ENCODE peak calls at places on chromosomes 13 and 19, in seven cellular contexts. One of them, this sample, is unnamed.

GRCh38 chr13:67632590-67632989 is 402.5 kb upstream of the PCDH9 start:
- DNase-seq in ovary: no peak
- DNase-seq in NB4: peak; percentile 64
- DNase-seq in IMR-90: peak; percentile 16
- DNase-seq in lower leg skin: no peak
- DNase-seq in uterus: no peak
- DNase-seq in GM12892: no peak
- DNase-seq in this sample: no peak

GRCh38 chr19:42284066-42284501 is 15.0 kb downstream of the CIC start:
- DNase-seq in ovary: peak; percentile 90
- DNase-seq in NB4: peak; percentile 74
- DNase-seq in IMR-90: peak; percentile 71
- DNase-seq in lower leg skin: peak; percentile 95
- DNase-seq in uterus: peak; percentile 87
- DNase-seq in GM12892: peak; percentile 85
- DNase-seq in this sample: peak; percentile 86

GRCh38 chr19:35048911-35049411 is 7.4 kb downstream of the HPN start:
- DNase-seq in ovary: peak; percentile 16
- DNase-seq in NB4: no peak
- DNase-seq in IMR-90: no peak
- DNase-seq in lower leg skin: no peak
- DNase-seq in uterus: no peak
- DNase-seq in GM12892: no peak
- DNase-seq in this sample: peak; percentile 94

GRCh38 chr19:18939922-18940775 is 868 bp downstream of the HOMER3 start:
- DNase-seq in ovary: peak; percentile 69
- DNase-seq in NB4: peak; percentile 83
- DNase-seq in IMR-90: peak; percentile 46
- DNase-seq in lower leg skin: peak; percentile 93
- DNase-seq in uterus: peak; percentile 55
- DNase-seq in GM12892: no peak
- DNase-seq in this sample: no peak

GRCh38 chr19:20321139-20321656 is 154.2 kb downstream of the ZNF486 start:
- DNase-seq in ovary: no peak
- DNase-seq in NB4: no peak
- DNase-seq in IMR-90: no peak
- DNase-seq in lower leg skin: no peak
- DNase-seq in uterus: no peak
- DNase-seq in GM12892: no peak
- DNase-seq in this sample: no peak

GRCh38 chr19:15612342-15612741 is 2.7 kb upstream of the CYP4F8 start:
- DNase-seq in ovary: no peak
- DNase-seq in NB4: no peak
- DNase-seq in IMR-90: no peak
- DNase-seq in lower leg skin: no peak
- DNase-seq in uterus: no peak
- DNase-seq in GM12892: no peak
- DNase-seq in this sample: no peak

GRCh38 chr13:72643339-72643989 is 84.0 kb downstream of the MZT1 start:
- DNase-seq in ovary: no peak
- DNase-seq in NB4: peak; percentile 59
- DNase-seq in IMR-90: peak; percentile 44
- DNase-seq in lower leg skin: no peak
- DNase-seq in uterus: no peak
- DNase-seq in GM12892: peak; percentile 2
- DNase-seq in this sample: peak; percentile 38

GRCh38 chr13:45882626-45883025 is 31.1 kb upstream of the SIAH3 start:
- DNase-seq in ovary: no peak
- DNase-seq in NB4: no peak
- DNase-seq in IMR-90: no peak
- DNase-seq in lower leg skin: no peak
- DNase-seq in uterus: no peak
- DNase-seq in GM12892: no peak
- DNase-seq in this sample: no peak

GRCh38 chr13:44281252-44282000 is 92.2 kb upstream of the SERP2 start:
- DNase-seq in ovary: no peak
- DNase-seq in NB4: no peak
- DNase-seq in IMR-90: no peak
- DNase-seq in lower leg skin: peak; percentile 23
- DNase-seq in uterus: no peak
- DNase-seq in GM12892: no peak
- DNase-seq in this sample: peak; percentile 65

GRCh38 chr19:55590109-55590508 is 9.2 kb downstream of the FIZ1 start:
- DNase-seq in ovary: no peak
- DNase-seq in NB4: no peak
- DNase-seq in IMR-90: no peak
- DNase-seq in lower leg skin: no peak
- DNase-seq in uterus: no peak
- DNase-seq in GM12892: no peak
- DNase-seq in this sample: no peak

GRCh38 chr19:7533281-7533819 is 2.2 kb upstream of the PNPLA6 start:
- DNase-seq in ovary: peak; percentile 86
- DNase-seq in NB4: no peak
- DNase-seq in IMR-90: peak; percentile 28
- DNase-seq in lower leg skin: peak; percentile 86
- DNase-seq in uterus: peak; percentile 82
- DNase-seq in GM12892: no peak
- DNase-seq in this sample: no peak

GRCh38 chr19:30780032-30780431 is 407.8 kb downstream of the ZNF536 start:
- DNase-seq in ovary: no peak
- DNase-seq in NB4: no peak
- DNase-seq in IMR-90: no peak
- DNase-seq in lower leg skin: no peak
- DNase-seq in uterus: no peak
- DNase-seq in GM12892: no peak
- DNase-seq in this sample: no peak

GRCh38 chr13:100549316-100549715 is 39.3 kb downstream of the GGACT start:
- DNase-seq in ovary: no peak
- DNase-seq in NB4: no peak
- DNase-seq in IMR-90: no peak
- DNase-seq in lower leg skin: no peak
- DNase-seq in uterus: no peak
- DNase-seq in GM12892: no peak
- DNase-seq in this sample: no peak

GRCh38 chr13:71017607-71018006 is 849.4 kb downstream of the DACH1 start:
- DNase-seq in ovary: no peak
- DNase-seq in NB4: no peak
- DNase-seq in IMR-90: no peak
- DNase-seq in lower leg skin: no peak
- DNase-seq in uterus: no peak
- DNase-seq in GM12892: no peak
- DNase-seq in this sample: no peak

GRCh38 chr13:19860884-19861655 is 2.4 kb downstream of the ZMYM5 start:
- DNase-seq in ovary: no peak
- DNase-seq in NB4: peak; percentile 43
- DNase-seq in IMR-90: peak; percentile 73
- DNase-seq in lower leg skin: no peak
- DNase-seq in uterus: no peak
- DNase-seq in GM12892: no peak
- DNase-seq in this sample: no peak

GRCh38 chr13:23617551-23618014 is 47.4 kb downstream of the TNFRSF19 start:
- DNase-seq in ovary: no peak
- DNase-seq in NB4: no peak
- DNase-seq in IMR-90: peak; percentile 65
- DNase-seq in lower leg skin: no peak
- DNase-seq in uterus: no peak
- DNase-seq in GM12892: no peak
- DNase-seq in this sample: no peak

GRCh38 chr19:12721656-12722565 is 1.8 kb downstream of the TNPO2 start:
- DNase-seq in ovary: peak; percentile 79
- DNase-seq in NB4: peak; percentile 77
- DNase-seq in IMR-90: peak; percentile 74
- DNase-seq in lower leg skin: peak; percentile 94
- DNase-seq in uterus: peak; percentile 75
- DNase-seq in GM12892: peak; percentile 76
- DNase-seq in this sample: peak; percentile 69

GRCh38 chr13:75486654-75487053 is 4.7 kb upstream of the TBC1D4 start:
- DNase-seq in ovary: no peak
- DNase-seq in NB4: peak; percentile 60
- DNase-seq in IMR-90: no peak
- DNase-seq in lower leg skin: no peak
- DNase-seq in uterus: no peak
- DNase-seq in GM12892: no peak
- DNase-seq in this sample: no peak

GRCh38 chr13:52851153-52851962 is 2.9 kb upstream of the PCDH8 start:
- DNase-seq in ovary: no peak
- DNase-seq in NB4: peak; percentile 51
- DNase-seq in IMR-90: no peak
- DNase-seq in lower leg skin: no peak
- DNase-seq in uterus: no peak
- DNase-seq in GM12892: peak; percentile 55
- DNase-seq in this sample: peak; percentile 25

GRCh38 chr19:39558623-39559117 is 18.7 kb upstream of the EID2 start:
- DNase-seq in ovary: no peak
- DNase-seq in NB4: no peak
- DNase-seq in IMR-90: no peak
- DNase-seq in lower leg skin: no peak
- DNase-seq in uterus: no peak
- DNase-seq in GM12892: no peak
- DNase-seq in this sample: no peak

GRCh38 chr19:2724148-2724557 is 3.0 kb upstream of the DIRAS1 start:
- DNase-seq in ovary: no peak
- DNase-seq in NB4: no peak
- DNase-seq in IMR-90: no peak
- DNase-seq in lower leg skin: no peak
- DNase-seq in uterus: no peak
- DNase-seq in GM12892: peak; percentile 24
- DNase-seq in this sample: no peak

GRCh38 chr13:60851378-60851777 is 454.4 kb downstream of the TDRD3 start:
- DNase-seq in ovary: no peak
- DNase-seq in NB4: no peak
- DNase-seq in IMR-90: no peak
- DNase-seq in lower leg skin: no peak
- DNase-seq in uterus: no peak
- DNase-seq in GM12892: no peak
- DNase-seq in this sample: no peak

DNA sequence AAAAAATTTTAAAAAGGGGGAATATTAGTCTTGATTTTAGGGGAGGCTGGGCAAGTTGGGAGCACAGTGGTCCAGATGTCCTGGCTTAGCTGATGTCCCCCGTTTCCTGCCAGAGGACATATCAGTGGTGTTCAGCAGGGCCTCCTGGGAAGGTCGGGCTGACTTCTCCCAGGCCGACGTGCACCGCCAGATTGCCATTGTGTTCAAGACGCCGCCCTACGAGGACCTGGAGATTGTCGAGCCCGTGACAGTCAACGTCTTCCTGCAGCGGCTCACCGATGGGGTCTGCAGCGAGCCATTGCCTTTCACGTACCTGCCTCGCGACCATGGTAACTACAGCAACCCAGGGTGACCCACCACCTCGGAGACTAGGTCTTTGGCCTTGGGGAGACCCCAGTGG is 6.4 kb upstream of the CLASRP start:
- DNase-seq in ovary: no peak
- DNase-seq in NB4: no peak
- DNase-seq in IMR-90: no peak
- DNase-seq in lower leg skin: no peak
- DNase-seq in uterus: no peak
- DNase-seq in GM12892: no peak
- DNase-seq in this sample: no peak
- TF ChIP-seq POLR2A in ovary: no peak
- TF ChIP-seq POLR2A in NB4: no peak
- TF ChIP-seq POLR2A in IMR-90: no peak
- TF ChIP-seq POLR2A in lower leg skin: no peak
- TF ChIP-seq POLR2A in uterus: no peak
- TF ChIP-seq POLR2A in GM12892: no peak
- TF ChIP-seq POLR2A in this sample: no peak

DNA sequence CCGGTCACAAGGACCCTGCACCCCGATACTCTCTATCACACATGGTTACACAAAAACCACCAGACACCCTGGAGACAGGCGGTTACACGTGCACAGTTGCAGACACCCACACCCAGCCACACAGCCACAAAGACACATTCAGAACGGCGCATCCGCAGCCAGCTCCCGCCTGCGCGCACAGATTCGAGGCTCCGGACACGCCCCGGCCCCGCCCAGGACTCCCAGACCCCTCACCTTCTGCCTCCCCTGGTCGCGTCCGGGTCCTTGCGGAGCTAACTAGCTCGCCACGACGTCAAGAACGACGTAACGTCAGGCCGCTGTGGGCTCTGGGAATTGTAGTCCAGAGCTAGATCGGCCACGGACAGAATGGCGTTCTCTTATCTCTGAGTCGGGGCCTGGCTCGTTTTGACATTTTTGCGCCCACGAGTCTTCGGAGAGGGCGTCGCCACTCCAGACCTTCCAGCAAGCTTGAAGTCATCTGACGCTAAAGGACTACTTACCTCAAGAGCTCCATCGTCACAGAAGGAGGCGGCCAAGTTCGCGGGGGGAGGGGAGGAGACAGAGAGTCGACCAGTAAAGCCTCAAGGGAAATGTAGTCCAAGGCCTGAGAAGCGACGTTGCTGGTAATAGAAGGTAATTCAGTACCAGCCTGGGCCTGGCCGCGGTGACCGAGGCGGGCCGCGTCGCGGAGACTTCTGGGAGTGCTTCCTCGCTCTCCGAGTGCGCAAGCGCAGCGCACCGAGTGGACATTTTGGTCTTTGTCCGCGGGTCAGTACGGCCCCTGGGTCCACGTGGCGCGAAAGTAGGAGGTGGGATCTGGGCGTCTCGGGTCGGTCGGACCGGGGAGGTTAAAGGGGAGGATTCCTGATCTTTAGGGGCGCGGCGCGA is at the start of the genes ZNF146 and ZNF565:
- DNase-seq in ovary: peak; percentile 96
- DNase-seq in NB4: peak; percentile 96
- DNase-seq in IMR-90: peak; percentile 98
- DNase-seq in lower leg skin: peak; percentile 99
- DNase-seq in uterus: peak; percentile 96
- DNase-seq in GM12892: peak; percentile 93
- DNase-seq in this sample: peak; percentile 98
- TF ChIP-seq POLR2A in ovary: peak; percentile 86
- TF ChIP-seq POLR2A in NB4: peak; percentile 85
- TF ChIP-seq POLR2A in IMR-90: peak; percentile 88
- TF ChIP-seq POLR2A in lower leg skin: no peak
- TF ChIP-seq POLR2A in uterus: peak; percentile 58
- TF ChIP-seq POLR2A in GM12892: peak; percentile 88
- TF ChIP-seq POLR2A in this sample: peak; percentile 82

GRCh38 chr19:28960586-28960985 is 252.4 kb downstream of the UQCRFS1 start:
- DNase-seq in ovary: no peak
- DNase-seq in NB4: no peak
- DNase-seq in IMR-90: no peak
- DNase-seq in lower leg skin: no peak
- DNase-seq in uterus: no peak
- DNase-seq in GM12892: no peak
- DNase-seq in this sample: no peak
- TF ChIP-seq POLR2A in ovary: no peak
- TF ChIP-seq POLR2A in NB4: no peak
- TF ChIP-seq POLR2A in IMR-90: no peak
- TF ChIP-seq POLR2A in lower leg skin: no peak
- TF ChIP-seq POLR2A in uterus: no peak
- TF ChIP-seq POLR2A in GM12892: no peak
- TF ChIP-seq POLR2A in this sample: no peak

DNA sequence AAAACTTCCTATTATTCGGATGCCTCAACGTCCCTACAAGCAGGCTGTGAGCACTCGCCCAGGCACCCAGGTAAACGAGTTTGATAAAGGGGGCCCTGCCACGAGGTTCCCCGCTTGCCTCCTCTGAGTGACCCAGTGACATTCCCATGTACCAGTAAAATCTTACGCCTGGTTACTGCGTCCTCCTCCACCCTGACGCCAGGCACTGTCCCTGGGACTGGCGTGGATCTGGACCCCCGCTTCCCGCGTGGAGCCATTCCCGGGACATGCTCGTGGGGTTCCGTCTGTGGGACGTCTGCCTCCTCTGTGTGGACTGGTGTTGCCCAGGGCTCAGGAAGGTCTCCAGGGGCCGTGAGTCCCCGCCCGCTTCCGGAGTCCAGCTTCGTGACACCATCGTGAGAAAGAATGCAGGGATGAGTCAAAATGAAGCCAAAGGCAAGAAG is 407 bp upstream of the ZNF550 start:
- DNase-seq in ovary: peak; percentile 29
- DNase-seq in NB4: no peak
- DNase-seq in IMR-90: peak; percentile 76
- DNase-seq in lower leg skin: no peak
- DNase-seq in uterus: no peak
- DNase-seq in GM12892: no peak
- DNase-seq in this sample: peak; percentile 55
- TF ChIP-seq POLR2A in ovary: no peak
- TF ChIP-seq POLR2A in NB4: no peak
- TF ChIP-seq POLR2A in IMR-90: peak; percentile 73
- TF ChIP-seq POLR2A in lower leg skin: no peak
- TF ChIP-seq POLR2A in uterus: no peak
- TF ChIP-seq POLR2A in GM12892: no peak
- TF ChIP-seq POLR2A in this sample: no peak

This sample was measured in right lobe of liver.